ENCODE peak calls at places on chromosomes 11 and 22, in seven cellular contexts. N is endothelial cell of umbilical vein, J is WTC11, W is SK-N-SH, Y is K562, K is NB4, V is HCT116. S is an unnamed sample.

GRCh38 chr11:115462004-115462541 is 42.1 kb downstream of the CADM1 start:
- DNase-seq in K (no peak), Y (no peak), V (no peak), W (no peak), N (no peak), J (no peak), S (no peak)

GRCh38 chr11:84993386-84993785 is 633.8 kb downstream of the DLG2 start:
- DNase-seq in J (peak; percentile 45), V (peak; percentile 1), N (no peak), W (no peak), Y (no peak), K (peak; percentile 42), S (no peak)

GRCh38 chr22:40560551-40560950 is 76.0 kb downstream of the MRTFA start:
- DNase-seq in Y (peak; percentile 59), K (peak; percentile 22), J (no peak), W (no peak), V (no peak), N (peak; percentile 95), S (no peak)

GRCh38 chr11:35390737-35391682 is 28.3 kb downstream of the SLC1A2 start:
- DNase-seq in J (no peak), N (no peak), V (no peak), Y (no peak), W (no peak), K (peak; percentile 39), S (peak; percentile 73)

GRCh38 chr11:67266424-67267187 is at the start of gene GRK2:
- DNase-seq in N (no peak), J (no peak), Y (no peak), K (peak; percentile 74), V (no peak), W (peak; percentile 88), S (peak; percentile 44)

GRCh38 chr11:24697722-24698121 is 200.9 kb downstream of the LUZP2 start:
- DNase-seq in W (no peak), V (no peak), J (no peak), Y (no peak), N (peak; percentile 59), K (no peak), S (no peak)

GRCh38 chr11:102012946-102013345 is 34.3 kb upstream of the CFAP300 start:
- DNase-seq in K (no peak), N (no peak), J (no peak), W (no peak), Y (no peak), V (no peak), S (no peak)

GRCh38 chr11:82831364-82831763 is 68.9 kb downstream of the PRCP start:
- DNase-seq in N (no peak), Y (no peak), V (no peak), J (no peak), K (no peak), W (no peak), S (no peak)

GRCh38 chr11:131868769-131869482 is 498.5 kb downstream of the NTM start:
- DNase-seq in J (no peak), N (peak; percentile 55), Y (no peak), K (no peak), V (no peak), W (no peak), S (no peak)

GRCh38 chr22:19176732-19177131 is 1.8 kb downstream of the SLC25A1 start:
- DNase-seq in K (peak; percentile 28), Y (no peak), J (no peak), W (no peak), N (no peak), V (no peak), S (no peak)

GRCh38 chr11:121067912-121068652 is 33.0 kb upstream of the TECTA start:
- DNase-seq in Y (no peak), W (peak; percentile 45), V (no peak), K (no peak), J (no peak), N (no peak), S (no peak)

GRCh38 chr11:19557720-19558140 is 154.9 kb upstream of the NAV2 start:
- DNase-seq in W (peak; percentile 67), Y (peak; percentile 57), N (peak; percentile 78), V (peak; percentile 61), J (peak; percentile 93), K (peak; percentile 61), S (peak; percentile 78)

GRCh38 chr22:40265783-40266182 is 80.5 kb upstream of the ADSL start:
- DNase-seq in J (no peak), W (no peak), Y (no peak), V (no peak), N (peak; percentile 8), K (peak; percentile 48), S (no peak)

GRCh38 chr11:120139316-120140069 is 1.6 kb upstream of the TRIM29 start:
- DNase-seq in W (peak; percentile 24), Y (no peak), J (no peak), N (no peak), V (no peak), K (no peak), S (no peak)

GRCh38 chr22:23404689-23405365 is 175.3 kb downstream of the IGLL1 start:
- DNase-seq in J (peak; percentile 81), W (no peak), K (no peak), Y (no peak), V (no peak), N (peak; percentile 11), S (no peak)

GRCh38 chr11:69862797-69863543 is 43.8 kb upstream of the FGF3 start:
- DNase-seq in K (no peak), V (no peak), J (no peak), N (no peak), Y (no peak), W (no peak), S (no peak)

GRCh38 chr11:47270331-47271271 is 668 bp downstream of the MADD start:
- DNase-seq in W (peak; percentile 63), Y (peak; percentile 60), V (no peak), N (peak; percentile 26), J (no peak), K (peak; percentile 63), S (peak; percentile 57)

GRCh38 chr11:94537051-94537600 is 6.6 kb upstream of the FUT4 start:
- DNase-seq in V (no peak), Y (no peak), W (no peak), K (no peak), N (no peak), J (no peak), S (no peak)
- TF ChIP-seq MAX in V (no peak), Y (no peak), W (no peak), K (no peak), N (no peak), J (no peak), S (no peak)

GRCh38 chr11:132999519-132999918 is 532.8 kb downstream of the OPCML start:
- DNase-seq in J (no peak), V (no peak), W (no peak), K (no peak), N (no peak), Y (no peak), S (no peak)
- TF ChIP-seq MAX in J (no peak), V (no peak), W (no peak), K (no peak), N (no peak), Y (no peak), S (no peak)

GRCh38 chr11:4180441-4181183 is 86.0 kb downstream of the RRM1 start:
- DNase-seq in J (no peak), V (no peak), K (no peak), N (no peak), W (no peak), Y (no peak), S (no peak)
- TF ChIP-seq MAX in J (no peak), V (no peak), K (no peak), N (no peak), W (no peak), Y (no peak), S (no peak)

GRCh38 chr22:50144005-50144614 is 26.4 kb upstream of the PANX2 start:
- DNase-seq in J (no peak), N (no peak), Y (no peak), K (no peak), V (no peak), W (no peak), S (no peak)
- TF ChIP-seq MAX in J (no peak), N (no peak), Y (no peak), K (no peak), V (no peak), W (no peak), S (no peak)

DNA sequence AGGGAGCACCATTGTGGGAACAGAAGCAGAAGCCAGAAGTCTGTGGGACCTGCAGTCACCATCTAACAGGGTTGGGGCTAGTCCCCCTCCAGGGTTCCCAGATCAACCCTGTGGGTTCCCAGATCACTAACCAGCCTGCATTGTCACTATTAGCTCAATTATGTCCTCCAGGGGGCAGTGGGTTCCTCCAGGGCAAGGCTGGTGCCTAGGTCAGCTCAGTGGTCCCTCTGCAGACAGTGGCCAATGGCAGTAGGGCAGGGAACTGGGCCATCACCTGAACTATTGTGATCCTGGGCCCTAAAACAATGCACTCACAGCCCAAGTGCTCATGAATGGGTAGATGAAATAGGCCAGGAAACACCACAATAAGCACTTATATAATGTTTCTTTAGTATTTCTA is 18.8 kb upstream of the PRSS23 start:
- DNase-seq in Y (peak; percentile 24), J (peak; percentile 45), V (no peak), N (no peak), K (no peak), W (no peak), S (no peak)
- TF ChIP-seq MAX in Y (no peak), J (no peak), V (no peak), N (no peak), K (no peak), W (no peak), S (no peak)

GRCh38 chr22:35524966-35525686 is 15.5 kb upstream of the RASD2 start:
- DNase-seq in N (no peak), Y (no peak), K (no peak), V (no peak), W (peak; percentile 88), J (no peak), S (no peak)
- TF ChIP-seq MAX in N (no peak), Y (no peak), K (no peak), V (no peak), W (no peak), J (no peak), S (no peak)

DNA sequence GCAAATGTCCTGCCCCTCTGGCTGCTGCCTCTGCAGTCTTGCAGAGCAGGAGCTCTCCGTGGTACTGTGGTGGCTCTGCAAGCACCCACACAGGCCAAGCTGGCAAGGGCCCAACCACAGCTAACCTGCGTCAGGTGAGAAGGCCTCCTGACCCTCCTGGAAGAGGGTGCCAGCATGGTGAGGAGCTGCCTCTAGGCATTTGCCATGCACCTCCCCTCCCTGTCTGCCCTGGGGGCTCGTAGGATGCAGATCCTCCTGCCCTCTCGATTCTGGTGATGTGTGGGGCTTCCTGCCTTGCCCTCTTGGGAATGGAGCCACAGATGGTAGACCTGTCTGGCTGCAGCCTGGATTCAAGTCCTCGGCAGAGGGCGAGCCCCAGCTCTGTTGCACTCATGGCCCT is 1408.8 kb downstream of the TBC1D22A start:
- DNase-seq in Y (no peak), V (no peak), W (no peak), J (no peak), N (no peak), K (peak; percentile 6), S (no peak)
- TF ChIP-seq MAX in Y (no peak), V (no peak), W (no peak), J (no peak), N (no peak), K (no peak), S (no peak)